ENCODE peak calls at places on chromosomes 6 and 20, in six cellular contexts. R, B, D, Q, J and C are unnamed samples.

GRCh38 chr6:53311586-53311935 is 37.2 kb downstream of the ELOVL5 start:
- DNase-seq in R (no peak), B (no peak), D (no peak), Q (no peak), J (no peak), C (no peak)

GRCh38 chr6:44761046-44761445 is 373.5 kb downstream of the CDC5L start:
- DNase-seq in R (no peak), B (no peak), D (no peak), Q (no peak), J (no peak), C (no peak)

GRCh38 chr6:18792832-18793231 is 405.7 kb downstream of the RNF144B start:
- DNase-seq in R (no peak), B (no peak), D (no peak), Q (no peak), J (no peak), C (no peak)

GRCh38 chr6:83062225-83062624 is 3.4 kb downstream of the UBE3D start:
- DNase-seq in R (no peak), B (no peak), D (no peak), Q (no peak), J (no peak), C (no peak)

GRCh38 chr6:157443066-157443800 is 62.2 kb downstream of the ZDHHC14 start:
- DNase-seq in R (no peak), B (no peak), D (no peak), Q (no peak), J (no peak), C (no peak)

GRCh38 chr6:113860165-113860955 is 3.2 kb downstream of the MARCKS start:
- DNase-seq in R (no peak), B (peak; percentile 70), D (peak; percentile 8), Q (peak; percentile 29), J (peak; percentile 31), C (peak; percentile 58)

GRCh38 chr6:64217721-64218603 is 582.4 kb downstream of the PHF3 start:
- DNase-seq in R (no peak), B (no peak), D (no peak), Q (no peak), J (no peak), C (no peak)

GRCh38 chr20:3248993-3249347 is 10.0 kb upstream of the SLC4A11 start:
- DNase-seq in R (no peak), B (no peak), D (no peak), Q (no peak), J (no peak), C (no peak)

GRCh38 chr6:33905081-33905609 is 101.3 kb upstream of the MLN start:
- DNase-seq in R (no peak), B (no peak), D (no peak), Q (no peak), J (no peak), C (no peak)

GRCh38 chr6:131510094-131510493 is 62.9 kb upstream of the ARG1 start:
- DNase-seq in R (no peak), B (peak; percentile 71), D (no peak), Q (no peak), J (no peak), C (peak; percentile 15)

GRCh38 chr6:126176266-126176665 is 163.6 kb upstream of the CENPW start:
- DNase-seq in R (no peak), B (no peak), D (peak; percentile 20), Q (no peak), J (no peak), C (no peak)

GRCh38 chr6:13407709-13408695 is 79.4 kb downstream of the GFOD1 start:
- DNase-seq in R (no peak), B (no peak), D (no peak), Q (peak; percentile 32), J (peak; percentile 25), C (no peak)

GRCh38 chr6:28137458-28138020 is 4.1 kb upstream of the ZKSCAN8 start:
- DNase-seq in R (no peak), B (no peak), D (no peak), Q (no peak), J (no peak), C (no peak)

GRCh38 chr6:153140299-153140698 is 9.2 kb upstream of the RGS17 start:
- DNase-seq in R (no peak), B (no peak), D (no peak), Q (no peak), J (peak; percentile 34), C (no peak)

GRCh38 chr20:24701668-24702067 is 232.2 kb downstream of the SYNDIG1 start:
- DNase-seq in R (no peak), B (peak; percentile 10), D (no peak), Q (no peak), J (no peak), C (no peak)

GRCh38 chr6:169986171-169986847 is 234.9 kb downstream of the ERMARD start:
- DNase-seq in R (peak; percentile 79), B (no peak), D (no peak), Q (no peak), J (no peak), C (peak; percentile 12)

GRCh38 chr6:35926509-35927215 is 5.8 kb upstream of the SRPK1 start:
- DNase-seq in R (no peak), B (no peak), D (no peak), Q (no peak), J (no peak), C (no peak)

GRCh38 chr6:133340557-133340956 is 99.4 kb downstream of the EYA4 start:
- DNase-seq in R (no peak), B (no peak), D (no peak), Q (no peak), J (no peak), C (no peak)

GRCh38 chr6:25217275-25217674 is 61.9 kb upstream of the CARMIL1 start:
- DNase-seq in R (no peak), B (no peak), D (no peak), Q (no peak), J (no peak), C (no peak)

GRCh38 chr20:19828233-19828632 is 70.2 kb downstream of the RIN2 start:
- DNase-seq in R (no peak), B (no peak), D (peak; percentile 40), Q (no peak), J (no peak), C (no peak)

GRCh38 chr6:125858427-125859320 is 67.9 kb downstream of the NCOA7 start:
- DNase-seq in R (no peak), B (peak; percentile 92), D (peak; percentile 57), Q (peak; percentile 62), J (peak; percentile 71), C (no peak)

GRCh38 chr20:50286609-50287008 is 96.0 kb downstream of the CEBPB start:
- DNase-seq in R (no peak), B (no peak), D (no peak), Q (no peak), J (no peak), C (peak; percentile 59)

GRCh38 chr20:50287512-50287911 is 96.9 kb downstream of the CEBPB start:
- DNase-seq in R (no peak), B (no peak), D (no peak), Q (no peak), J (no peak), C (no peak)

GRCh38 chr20:50286174-50286511 is 95.5 kb downstream of the CEBPB start:
- DNase-seq in R (no peak), B (no peak), D (no peak), Q (no peak), J (no peak), C (no peak)

GRCh38 chr20:50289581-50289980 is 99.0 kb downstream of the CEBPB start:
- DNase-seq in R (no peak), B (no peak), D (no peak), Q (no peak), J (no peak), C (no peak)

GRCh38 chr20:50288128-50288623 is 97.5 kb downstream of the CEBPB start:
- DNase-seq in R (no peak), B (no peak), D (no peak), Q (no peak), J (no peak), C (peak; percentile 25)
- H3K4me1 ChIP-seq in R (peaks cover 60% of the 10 kb centered on the region), B (no peaks in the 10 kb centered on the region), D (peaks cover 5% of the 10 kb centered on the region), Q (peaks cover 41% of the 10 kb centered on the region), J (peaks cover 28% of the 10 kb centered on the region), C (peaks cover 18% of the 10 kb centered on the region)

GRCh38 chr6:142945071-142945445 is at the start of gene HIVEP2:
- DNase-seq in R (peak; percentile 95), B (peak; percentile 93), D (peak; percentile 93), Q (peak; percentile 88), J (peak; percentile 95), C (peak; percentile 91)
- TF ChIP-seq CTCF in R (no peak), B (no peak), D (no peak), Q (no peak), J (peak; percentile 54), C (no peak)

GRCh38 chr6:112193111-112193510 is 61.3 kb downstream of the LAMA4 start:
- DNase-seq in R (no peak), B (no peak), D (no peak), Q (no peak), J (no peak), C (no peak)
- H3K4me1 ChIP-seq in R (peaks cover 4% of the 10 kb centered on the region), B (no peaks in the 10 kb centered on the region), D (peaks cover 18% of the 10 kb centered on the region), Q (no peaks in the 10 kb centered on the region), J (no peaks in the 10 kb centered on the region), C (no peaks in the 10 kb centered on the region)

GRCh38 chr20:58616411-58616810 is 34.7 kb upstream of the STX16 start:
- DNase-seq in R (no peak), B (no peak), D (no peak), Q (no peak), J (no peak), C (no peak)

GRCh38 chr20:58612021-58612700 is 38.9 kb upstream of the STX16 start:
- DNase-seq in R (no peak), B (no peak), D (no peak), Q (peak; percentile 32), J (no peak), C (no peak)

GRCh38 chr20:58613061-58613854 is 37.8 kb upstream of the STX16 start:
- DNase-seq in R (no peak), B (no peak), D (no peak), Q (no peak), J (no peak), C (no peak)

GRCh38 chr20:58614984-58615760 is 35.9 kb upstream of the STX16 start:
- DNase-seq in R (no peak), B (no peak), D (no peak), Q (no peak), J (no peak), C (no peak)

DNA sequence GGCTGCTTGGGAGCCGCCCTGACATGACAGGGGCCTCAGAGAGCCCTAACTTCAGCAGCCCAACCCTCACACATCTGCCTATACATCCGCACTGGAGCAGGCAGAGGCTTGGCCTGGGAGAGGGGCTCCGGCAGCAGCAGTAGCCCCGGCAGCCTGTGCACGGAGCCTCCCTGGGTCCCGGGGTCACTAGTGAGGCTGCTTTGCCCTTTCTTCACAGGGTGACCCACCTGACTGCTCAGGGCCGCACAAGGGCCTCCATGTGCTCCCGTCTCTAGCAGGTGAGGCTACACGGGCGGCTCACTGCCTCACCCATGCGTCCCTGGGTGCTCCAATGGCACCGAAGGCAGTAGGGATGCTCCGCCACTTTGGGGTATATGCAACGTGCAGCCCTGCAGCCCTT is 36.7 kb upstream of the STX16 start:
- DNase-seq in R (no peak), B (no peak), D (no peak), Q (no peak), J (no peak), C (no peak)
- TF ChIP-seq CTCF in R (no peak), B (no peak), D (no peak), Q (no peak), J (no peak), C (no peak)